ENCODE peak calls at places on chromosome 19, in five cellular contexts. F is heart left ventricle, N is HepG2, R is A549, C is GM12878. X is an unnamed sample.
A peak's percentile ranks its signal among the peaks of the same experiment; 100 is the strongest.

GRCh38 chr19:51131780-51132680 is 7.3 kb downstream of the SIGLEC9 start:
- ATAC-seq in F (peak; percentile 57), N (no peak), R (no peak), C (no peak), X (no peak)

GRCh38 chr19:3380829-3381228 is 14.4 kb downstream of the NFIC start:
- ATAC-seq in F (no peak), N (no peak), R (no peak), C (no peak), X (no peak)

GRCh38 chr19:41540041-41540695 is 35.8 kb upstream of the CEACAM21 start:
- ATAC-seq in F (no peak), N (no peak), R (peak; percentile 15), C (peak; percentile 62), X (no peak)

GRCh38 chr19:47450478-47450877 is 21.2 kb downstream of the SLC8A2 start:
- ATAC-seq in F (no peak), N (no peak), R (no peak), C (no peak), X (no peak)

GRCh38 chr19:55251296-55252081 is 7.3 kb downstream of the PPP6R1 start:
- ATAC-seq in F (peak; percentile 35), N (no peak), R (no peak), C (peak; percentile 2), X (no peak)

GRCh38 chr19:29568036-29568788 is 37.9 kb upstream of the POP4 start:
- ATAC-seq in F (no peak), N (peak; percentile 38), R (peak; percentile 44), C (no peak), X (no peak)

GRCh38 chr19:31515931-31516330 is 166.7 kb upstream of the TSHZ3 start:
- ATAC-seq in F (no peak), N (no peak), R (no peak), C (no peak), X (no peak)

GRCh38 chr19:50890422-50891252 is 17.4 kb downstream of the KLK2 start:
- ATAC-seq in F (no peak), N (no peak), R (peak; percentile 80), C (peak; percentile 72), X (no peak)

GRCh38 chr19:38663957-38664502 is 16.6 kb downstream of the ACTN4 start:
- ATAC-seq in F (peak; percentile 55), N (no peak), R (no peak), C (no peak), X (peak; percentile 72)

GRCh38 chr19:49949735-49950589 is 11.0 kb downstream of the SIGLEC11 start:
- ATAC-seq in F (no peak), N (no peak), R (no peak), C (no peak), X (no peak)

GRCh38 chr19:43784251-43784980 is 3.6 kb upstream of the KCNN4 start:
- ATAC-seq in F (peak; percentile 49), N (no peak), R (peak; percentile 81), C (peak; percentile 32), X (peak; percentile 80)

GRCh38 chr19:14475251-14476073 is at the start of gene PTGER1:
- ATAC-seq in F (no peak), N (peak; percentile 66), R (peak; percentile 50), C (peak; percentile 5), X (peak; percentile 20)

GRCh38 chr19:1624458-1624857 is 19.2 kb upstream of the UQCR11 start:
- ATAC-seq in F (peak; percentile 72), N (no peak), R (peak; percentile 84), C (peak; percentile 71), X (peak; percentile 59)

GRCh38 chr19:56314018-56314583 is 538 bp downstream of the ZSCAN5A start:
- ATAC-seq in F (no peak), N (peak; percentile 22), R (peak; percentile 2), C (peak; percentile 75), X (no peak)

GRCh38 chr19:29308977-29309520 is 96.1 kb upstream of the UQCRFS1 start:
- ATAC-seq in F (no peak), N (no peak), R (no peak), C (no peak), X (no peak)

GRCh38 chr19:55642153-55643002 is 1.1 kb upstream of the ZNF581 start:
- ATAC-seq in F (no peak), N (peak; percentile 20), R (peak; percentile 6), C (peak; percentile 25), X (peak; percentile 1)

GRCh38 chr19:10642473-10642872 is 11.7 kb upstream of the ILF3 start:
- ATAC-seq in F (no peak), N (no peak), R (no peak), C (no peak), X (no peak)

GRCh38 chr19:41887711-41888382 is 4.9 kb downstream of the ARHGEF1 start:
- ATAC-seq in F (no peak), N (peak; percentile 80), R (no peak), C (peak; percentile 36), X (no peak)

GRCh38 chr19:5072115-5072514 is 103.2 kb downstream of the KDM4B start:
- ATAC-seq in F (no peak), N (no peak), R (no peak), C (no peak), X (peak; percentile 57)

GRCh38 chr19:11745871-11746270 is 7.1 kb upstream of the ZNF823 start:
- ATAC-seq in F (no peak), N (no peak), R (no peak), C (no peak), X (no peak)

GRCh38 chr19:3586707-3587346 is 1.5 kb downstream of the GIPC3 start:
- ATAC-seq in F (peak; percentile 46), N (no peak), R (peak; percentile 55), C (no peak), X (peak; percentile 62)

GRCh38 chr19:3407556-3408516 is 41.5 kb downstream of the NFIC start:
- ATAC-seq in F (peak; percentile 10), N (peak; percentile 9), R (no peak), C (no peak), X (no peak)

GRCh38 chr19:7505682-7506384 is 10.1 kb upstream of the ZNF358 start:
- ATAC-seq in F (peak; percentile 16), N (peak; percentile 31), R (no peak), C (peak; percentile 50), X (peak; percentile 17)

GRCh38 chr19:35216833-35217707 is 11.5 kb downstream of the FAM187B start:
- ATAC-seq in F (peak; percentile 23), N (no peak), R (no peak), C (peak; percentile 24), X (peak; percentile 23)

GRCh38 chr19:7294571-7295212 is 478 bp upstream of the INSR start:
- ATAC-seq in F (peak; percentile 85), N (peak; percentile 62), R (peak; percentile 65), C (peak; percentile 53), X (peak; percentile 21)

GRCh38 chr19:30969586-30969985 is 379.6 kb downstream of the TSHZ3 start:
- ATAC-seq in F (no peak), N (no peak), R (no peak), C (no peak), X (no peak)

GRCh38 chr19:30374791-30375650 is 2.8 kb downstream of the ZNF536 start:
- ATAC-seq in F (no peak), N (no peak), R (no peak), C (no peak), X (no peak)

GRCh38 chr19:5287066-5287465 is 53.5 kb downstream of the PTPRS start:
- ATAC-seq in F (no peak), N (no peak), R (no peak), C (peak; percentile 29), X (no peak)

GRCh38 chr19:38475176-38475575 is 41.7 kb downstream of the RYR1 start:
- ATAC-seq in F (no peak), N (no peak), R (no peak), C (no peak), X (no peak)

GRCh38 chr19:16121967-16122366 is 10.3 kb downstream of the RAB8A start:
- ATAC-seq in F (no peak), N (no peak), R (no peak), C (no peak), X (no peak)

GRCh38 chr19:47228168-47228936 is 2.6 kb downstream of the BBC3 start:
- ATAC-seq in F (peak; percentile 2), N (peak; percentile 46), R (peak; percentile 40), C (peak; percentile 47), X (peak; percentile 4)

GRCh38 chr19:42113641-42114348 is 18.5 kb downstream of the POU2F2 start:
- ATAC-seq in F (peak; percentile 72), N (peak; percentile 51), R (peak; percentile 90), C (peak; percentile 90), X (peak; percentile 84)

GRCh38 chr19:10112037-10112751 is 701 bp downstream of the P2RY11 start:
- ATAC-seq in F (peak; percentile 7), N (no peak), R (peak; percentile 5), C (peak; percentile 21), X (no peak)

GRCh38 chr19:13163609-13164364 is 13.6 kb downstream of the IER2 start:
- ATAC-seq in F (peak; percentile 36), N (peak; percentile 28), R (peak; percentile 61), C (peak; percentile 28), X (peak; percentile 56)

GRCh38 chr19:12628040-12629022 is 17.6 kb downstream of the ZNF791 start:
- ATAC-seq in F (no peak), N (no peak), R (no peak), C (no peak), X (no peak)

GRCh38 chr19:30450945-30451344 is 78.8 kb downstream of the ZNF536 start:
- ATAC-seq in F (no peak), N (no peak), R (no peak), C (no peak), X (no peak)

DNA sequence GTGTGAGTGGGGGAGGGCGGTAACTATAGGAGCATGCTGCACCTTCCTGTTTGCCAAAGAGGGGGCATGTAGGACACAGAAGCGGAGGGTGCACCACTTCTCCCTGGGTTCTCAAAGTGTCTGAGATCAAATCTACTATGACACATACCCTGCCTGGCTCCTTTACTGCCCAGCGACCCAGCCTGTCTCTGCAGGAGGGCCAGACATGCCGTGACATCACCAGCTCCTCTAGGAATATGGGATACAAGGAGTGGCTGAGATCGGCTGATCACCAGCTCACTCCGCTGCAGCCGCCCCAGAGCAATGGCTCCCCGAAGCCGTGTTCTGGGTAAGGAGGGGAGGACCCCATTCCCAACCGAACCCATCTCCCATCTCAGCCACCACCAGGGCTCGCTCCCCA is 16.4 kb upstream of the IGFL1 start:
- ATAC-seq in F (no peak), N (no peak), R (peak; percentile 17), C (no peak), X (no peak)
- TF ChIP-seq CTCF in F (no peak), N (no peak), R (no peak), C (no peak), X (no peak)

GRCh38 chr19:48938256-48938655 is 4.8 kb downstream of the DHDH start:
- ATAC-seq in F (no peak), N (no peak), R (no peak), C (no peak), X (no peak)
- TF ChIP-seq POLR2A in F (no peak), N (no peak), R (no peak), C (no peak), X (no peak)

GRCh38 chr19:20072936-20073335 is 4.9 kb upstream of the ZNF90 start:
- ATAC-seq in F (no peak), N (no peak), R (no peak), C (no peak), X (no peak)

GRCh38 chr19:20079487-20079886 is 1.7 kb downstream of the ZNF90 start:
- ATAC-seq in F (no peak), N (no peak), R (no peak), C (no peak), X (no peak)

GRCh38 chr19:20078696-20079095 is 896 bp downstream of the ZNF90 start:
- ATAC-seq in F (peak; percentile 17), N (peak; percentile 50), R (no peak), C (no peak), X (no peak)

GRCh38 chr19:20077791-20078463 is at the start of gene ZNF90:
- ATAC-seq in F (peak; percentile 99), N (peak; percentile 94), R (no peak), C (no peak), X (peak; percentile 99)
- H3K27ac ChIP-seq in F (no peak within 1 kb of the TSS), N (peak within 1 kb of the TSS; percentile 67), R (no peak within 1 kb of the TSS), C (no peak within 1 kb of the TSS), X (peak within 1 kb of the TSS; percentile 75)

GRCh38 chr19:18832331-18833140 is 777 bp downstream of the UPF1 start:
- ATAC-seq in F (peak; percentile 56), N (peak; percentile 76), R (peak; percentile 75), C (peak; percentile 66), X (peak; percentile 29)
- TF ChIP-seq CTCF in F (peak; percentile 14), N (peak; percentile 23), R (no peak), C (peak; percentile 27), X (no peak)

X was measured in gastroesophageal sphincter.